ENCODE peak calls at places on chromosomes 7 and 10, in four cellular contexts. S is pancreas, K is brain microvascular endothelial cell, C is astrocyte of the spinal cord. F is an unnamed sample.

GRCh38 chr10:35336921-35337741 is 822 bp downstream of the CCNY start:
- DNase-seq in S (peak; percentile 50), K (no peak), C (no peak), F (no peak)

GRCh38 chr7:121103091-121103490 is 114.6 kb downstream of the CPED1 start:
- DNase-seq in S (no peak), K (no peak), C (no peak), F (no peak)

GRCh38 chr7:70035955-70036354 is 437.7 kb downstream of the AUTS2 start:
- DNase-seq in S (no peak), K (no peak), C (no peak), F (no peak)

GRCh38 chr7:65268782-65269149 is 104.9 kb upstream of the ZNF92 start:
- DNase-seq in S (no peak), K (no peak), C (no peak), F (no peak)

GRCh38 chr10:37777056-37777455 is 80.4 kb downstream of the ZNF248 start:
- DNase-seq in S (no peak), K (no peak), C (no peak), F (no peak)

GRCh38 chr10:132448248-132448731 is 51.3 kb downstream of the PWWP2B start:
- DNase-seq in S (peak; percentile 75), K (no peak), C (no peak), F (no peak)

GRCh38 chr7:19235680-19236079 is 90.5 kb upstream of the FERD3L start:
- DNase-seq in S (no peak), K (no peak), C (no peak), F (no peak)

GRCh38 chr10:132196178-132197113 is 9.7 kb downstream of the DPYSL4 start:
- DNase-seq in S (no peak), K (no peak), C (no peak), F (no peak)

GRCh38 chr7:137774793-137775201 is 72.0 kb downstream of the DGKI start:
- DNase-seq in S (no peak), K (peak; percentile 38), C (peak; percentile 69), F (no peak)

DNA sequence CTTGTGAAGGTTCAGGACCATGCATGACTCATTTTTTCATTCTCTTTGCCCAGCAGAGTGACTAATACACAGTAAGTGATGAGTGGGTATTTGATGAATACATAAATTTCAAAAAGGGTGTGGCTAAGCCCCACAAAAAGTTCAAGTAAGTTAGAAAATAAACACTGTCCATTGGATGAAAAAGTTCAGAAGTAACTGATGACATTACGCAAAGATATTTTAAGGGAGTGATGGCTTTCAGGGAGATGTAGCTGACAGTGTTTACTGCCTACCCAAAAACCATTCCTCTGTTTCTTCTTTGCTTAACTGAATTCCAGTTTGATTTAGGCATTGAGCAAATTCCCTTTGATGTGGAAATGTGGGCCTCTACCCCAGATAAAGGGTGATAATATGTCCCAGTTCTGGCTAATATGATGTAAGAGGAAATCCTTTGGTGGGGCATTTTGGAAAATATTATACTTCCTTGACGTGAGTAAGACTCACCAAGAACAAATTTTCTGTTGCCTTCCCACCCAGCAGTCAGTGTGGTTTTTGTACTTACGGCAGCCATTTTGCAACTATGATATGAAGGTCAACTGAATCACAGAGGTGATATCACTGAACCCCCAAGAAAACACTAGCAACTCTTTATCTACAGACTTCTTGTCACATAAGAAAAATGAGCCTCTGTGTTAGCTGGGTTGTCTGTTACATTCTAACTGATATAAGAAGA is 29.0 kb upstream of the EBLN1 start:
- DNase-seq in S (no peak), K (peak; percentile 58), C (peak; percentile 80), F (no peak)
- H3K4me3 ChIP-seq in S (no peak overlapping the region), K (no peak overlapping the region), C (no peak overlapping the region), F (no peak overlapping the region)

GRCh38 chr7:11450246-11450645 is 381.8 kb downstream of the THSD7A start:
- DNase-seq in S (no peak), K (no peak), C (no peak), F (no peak)
- TF ChIP-seq CTCF in S (no peak), K (no peak), C (no peak), F (no peak)

GRCh38 chr10:32241946-32242345 is 105.0 kb downstream of the EPC1 start:
- DNase-seq in S (no peak), K (no peak), C (no peak), F (no peak)

GRCh38 chr10:32232378-32232777 is 114.6 kb downstream of the EPC1 start:
- DNase-seq in S (no peak), K (no peak), C (no peak), F (no peak)

GRCh38 chr10:32239770-32240169 is 107.2 kb downstream of the EPC1 start:
- DNase-seq in S (no peak), K (peak; percentile 31), C (peak; percentile 26), F (peak; percentile 40)

DNA sequence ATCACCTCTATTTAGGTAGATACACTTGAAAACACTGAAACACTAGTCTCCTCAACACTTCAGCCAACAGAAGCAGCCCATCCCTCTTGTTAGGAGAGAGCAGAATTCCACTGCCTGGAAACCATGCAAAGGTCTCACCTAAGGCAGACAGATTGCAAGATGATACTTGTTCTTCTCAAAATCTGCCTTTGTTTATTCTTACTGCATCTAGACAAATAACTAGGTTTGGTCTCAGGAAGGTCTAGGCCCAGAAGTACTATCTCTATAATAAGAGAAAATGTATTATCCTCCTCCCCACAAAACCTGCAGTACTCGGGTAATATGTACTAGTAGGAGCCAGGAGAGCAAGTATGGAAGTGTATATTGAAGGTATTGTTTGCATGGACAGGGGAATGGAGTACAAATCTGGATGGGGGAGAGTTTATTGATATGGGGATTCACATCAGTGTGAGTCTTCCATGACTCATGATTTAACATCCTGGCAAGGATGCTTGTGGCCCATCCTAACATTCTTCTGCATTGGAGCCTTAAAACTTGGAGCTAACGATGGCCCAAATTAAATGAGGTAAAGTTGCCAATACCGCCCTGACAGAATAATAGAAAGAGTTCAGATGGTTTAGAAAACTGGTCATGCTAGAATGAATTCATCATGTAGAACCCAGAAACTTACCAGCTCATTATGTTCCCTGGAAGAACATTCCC is 109.2 kb downstream of the EPC1 start:
- DNase-seq in S (no peak), K (peak; percentile 30), C (peak; percentile 54), F (peak; percentile 37)
- H3K4me3 ChIP-seq in S (no peak overlapping the region), K (no peak overlapping the region), C (no peak overlapping the region), F (no peak overlapping the region)

GRCh38 chr10:11319990-11320602 is 291.4 kb downstream of the USP6NL start:
- DNase-seq in S (no peak), K (no peak), C (no peak), F (no peak)

GRCh38 chr10:11325817-11326216 is 285.6 kb downstream of the USP6NL start:
- DNase-seq in S (no peak), K (peak; percentile 79), C (peak; percentile 22), F (peak; percentile 28)

GRCh38 chr10:11324761-11325321 is 286.6 kb downstream of the USP6NL start:
- DNase-seq in S (no peak), K (no peak), C (no peak), F (no peak)

GRCh38 chr10:11320809-11321520 is 290.5 kb downstream of the USP6NL start:
- DNase-seq in S (no peak), K (no peak), C (no peak), F (no peak)

DNA sequence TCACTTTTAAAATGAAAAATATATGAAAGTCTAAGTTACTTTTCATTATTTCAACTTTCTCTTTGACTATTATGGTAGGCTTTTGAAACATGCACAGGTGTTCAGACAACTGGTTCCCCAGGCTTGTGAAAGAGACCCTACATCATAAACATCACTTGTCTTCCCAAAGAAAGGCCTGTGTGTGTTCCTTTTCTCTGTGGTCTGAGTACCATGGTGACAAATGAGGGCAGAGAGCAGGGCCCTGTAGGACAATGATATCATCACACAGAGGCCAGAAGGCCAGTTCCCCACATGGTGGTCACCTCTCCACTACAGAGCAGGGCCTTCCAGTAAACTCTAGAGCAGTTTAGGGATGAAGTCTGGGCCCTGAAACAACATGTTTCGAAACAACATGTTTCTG is 288.8 kb downstream of the USP6NL start:
- DNase-seq in S (no peak), K (no peak), C (no peak), F (no peak)
- TF ChIP-seq CTCF in S (no peak), K (no peak), C (no peak), F (no peak)

DNA sequence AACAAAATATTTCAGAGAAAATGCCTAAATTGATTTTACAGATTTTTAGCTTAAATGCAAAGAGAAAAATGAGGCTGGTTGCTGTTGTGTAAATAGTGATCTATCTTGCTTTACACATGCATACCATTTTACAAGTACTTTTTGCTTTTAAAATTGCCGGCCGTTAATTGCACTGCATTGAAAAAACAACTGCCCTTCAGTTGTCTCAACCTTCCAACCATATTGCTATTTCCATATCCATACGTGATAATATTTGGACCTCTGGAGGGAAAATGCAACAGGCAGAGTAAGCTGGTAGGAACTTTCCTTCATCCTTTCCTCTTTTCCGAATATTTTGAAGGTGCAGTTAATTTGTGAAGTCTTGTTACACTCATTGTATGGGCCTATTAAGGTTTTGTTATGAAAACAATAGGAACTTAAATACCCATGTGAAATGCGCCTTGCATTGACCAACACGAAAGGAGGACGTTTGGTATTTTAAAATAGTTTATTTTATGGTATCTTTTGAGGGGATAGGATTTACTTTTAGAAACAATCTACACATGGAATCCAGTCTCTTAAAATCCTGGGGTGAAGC is 11.3 kb downstream of the BMI1 start:
- DNase-seq in S (no peak), K (no peak), C (no peak), F (no peak)
- H3K4me3 ChIP-seq in S (no peak overlapping the region), K (no peak overlapping the region), C (no peak overlapping the region), F (no peak overlapping the region)